ENCODE peak calls at places on chromosomes 2 and 18, in nine cellular contexts. A is GM20000, V is mucosa of descending colon, E is AG04450, P is mammary epithelial cell, Z is ascending aorta, S is OCI-LY7, N is fibroblast of lung, W is Calu3. U is an unnamed sample.

GRCh38 chr2:188645982-188646381 is 328.2 kb upstream of the COL3A1 start:
- DNase-seq in A (no peak), V (no peak), Z (no peak), N (peak), W (no peak), P (no peak), E (no peak), S (no peak), U (no peak)

GRCh38 chr2:132550945-132551344 is 119.1 kb downstream of the LYPD1 start:
- DNase-seq in N (peak), S (no peak), A (no peak), Z (no peak), E (no peak), W (no peak), V (no peak), P (no peak), U (no peak)

GRCh38 chr2:227164745-227165350 is 424 bp downstream of the COL4A3 start:
- DNase-seq in V (peak), Z (no peak), E (no peak), P (no peak), S (peak), A (peak), N (no peak), W (peak), U (no peak)

GRCh38 chr18:22434973-22435608 is 17.4 kb upstream of the CTAGE1 start:
- DNase-seq in A (no peak), V (no peak), P (peak), E (peak), W (no peak), N (peak), S (no peak), Z (no peak), U (peak)

GRCh38 chr2:109432421-109432820 is 181.3 kb downstream of the SEPTIN10 start:
- DNase-seq in E (no peak), S (no peak), N (no peak), Z (no peak), W (no peak), V (no peak), P (no peak), A (no peak), U (no peak)

GRCh38 chr2:107808986-107809385 is 17.7 kb upstream of the RGPD4 start:
- DNase-seq in N (peak), W (peak), E (no peak), A (no peak), S (no peak), Z (peak), V (no peak), P (no peak), U (no peak)

GRCh38 chr2:67394734-67395133 is 2.4 kb upstream of the ETAA1 start:
- DNase-seq in V (no peak), S (no peak), A (no peak), Z (no peak), E (no peak), W (peak), P (peak), N (peak), U (peak)

GRCh38 chr18:74526478-74526877 is 7.8 kb upstream of the CNDP1 start:
- DNase-seq in V (no peak), S (no peak), Z (no peak), W (no peak), P (no peak), A (no peak), N (no peak), E (no peak), U (no peak)

GRCh38 chr2:192645811-192646598 is 451.3 kb upstream of the TMEFF2 start:
- DNase-seq in A (no peak), E (no peak), N (no peak), V (no peak), Z (no peak), W (no peak), P (no peak), S (no peak), U (no peak)

GRCh38 chr2:98601532-98602132 is 6.7 kb downstream of the COA5 start:
- DNase-seq in S (peak), W (peak), N (peak), A (peak), P (peak), Z (no peak), E (no peak), V (no peak), U (no peak)

GRCh38 chr2:98348066-98348561 is 1.9 kb downstream of the CNGA3 start:
- DNase-seq in E (no peak), A (no peak), W (no peak), P (peak), N (no peak), Z (no peak), S (no peak), V (no peak), U (no peak)

GRCh38 chr2:147420947-147421346 is 423.9 kb upstream of the ACVR2A start:
- DNase-seq in W (no peak), A (no peak), E (no peak), S (no peak), V (no peak), Z (no peak), N (no peak), P (no peak), U (no peak)

GRCh38 chr2:232479341-232480200 is 8.1 kb downstream of the ECEL1 start:
- DNase-seq in N (no peak), S (peak), P (no peak), E (no peak), V (no peak), A (no peak), Z (no peak), W (no peak), U (no peak)

GRCh38 chr2:154338359-154338967 is 360.0 kb upstream of the KCNJ3 start:
- DNase-seq in V (no peak), A (no peak), Z (no peak), P (no peak), E (no peak), S (no peak), N (no peak), W (no peak), U (no peak)

GRCh38 chr2:236133410-236134012 is 34.7 kb downstream of the GBX2 start:
- DNase-seq in S (no peak), W (no peak), N (no peak), E (no peak), P (no peak), V (no peak), A (no peak), Z (no peak), U (no peak)

GRCh38 chr18:55586841-55587240 is 1.2 kb downstream of the TCF4 start:
- DNase-seq in A (no peak), N (peak), W (no peak), Z (no peak), V (no peak), P (no peak), E (no peak), S (peak), U (no peak)

GRCh38 chr2:29688429-29688828 is 233.0 kb downstream of the ALK start:
- DNase-seq in W (peak), S (no peak), V (no peak), P (peak), A (no peak), E (no peak), N (no peak), Z (no peak), U (no peak)

GRCh38 chr18:78716581-78716980 is 263.0 kb upstream of the SALL3 start:
- DNase-seq in N (no peak), S (no peak), A (no peak), Z (no peak), E (no peak), V (peak), W (no peak), P (no peak), U (no peak)

GRCh38 chr2:130807659-130808385 is 28.9 kb upstream of the ARHGEF4 start:
- DNase-seq in A (no peak), V (no peak), E (no peak), N (no peak), S (no peak), P (peak), Z (peak), W (no peak), U (no peak)

GRCh38 chr2:605674-606608 is 71.3 kb downstream of the TMEM18 start:
- DNase-seq in W (no peak), V (no peak), N (no peak), E (no peak), Z (no peak), A (no peak), S (no peak), P (no peak), U (no peak)

GRCh38 chr18:56407631-56408030 is 230.8 kb downstream of the TXNL1 start:
- DNase-seq in E (no peak), Z (no peak), P (no peak), S (no peak), W (no peak), V (no peak), N (peak), A (no peak), U (no peak)

GRCh38 chr2:68384485-68385107 is 19.5 kb downstream of the PLEK start:
- DNase-seq in S (no peak), P (peak), A (no peak), Z (no peak), E (no peak), N (no peak), V (no peak), W (no peak), U (no peak)

GRCh38 chr18:79948719-79949411 is 2.6 kb downstream of the SLC66A2 start:
- DNase-seq in P (no peak), A (no peak), W (no peak), S (no peak), V (peak), E (no peak), Z (peak), N (no peak), U (no peak)

GRCh38 chr2:159615936-159616733 is at the start of gene BAZ2B:
- DNase-seq in E (peak), N (peak), Z (peak), A (peak), S (no peak), P (peak), V (peak), W (peak), U (peak)

DNA sequence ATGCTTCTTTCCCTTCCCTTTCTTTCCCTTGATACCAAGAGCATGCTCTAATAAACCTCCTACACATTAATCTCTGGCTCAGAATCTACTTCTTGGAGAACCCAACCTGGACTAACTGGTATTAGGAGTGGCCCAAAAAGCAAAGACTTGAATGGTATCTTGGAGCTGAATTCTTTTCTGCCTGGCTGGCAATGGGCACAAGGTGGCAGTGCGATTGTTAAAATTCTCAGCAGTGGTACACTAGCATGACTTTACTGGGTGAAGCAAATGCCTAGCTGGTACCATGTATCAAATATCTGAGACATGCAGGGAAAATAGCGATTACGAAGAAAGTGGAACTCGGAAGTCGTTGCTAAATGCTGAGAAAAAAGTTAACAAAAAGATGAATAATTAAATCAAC is 376.1 kb downstream of the XIRP2 start:
- DNase-seq in V (no peak), A (no peak), E (no peak), Z (no peak), P (peak), N (no peak), S (no peak), W (peak), U (no peak)
- TF ChIP-seq CTCF in V (peak), A (no peak), E (peak), Z (peak), P (peak), N (peak), S (peak), W (peak), U (no peak)

GRCh38 chr18:10193446-10193845 is 261.0 kb upstream of the APCDD1 start:
- DNase-seq in S (no peak), E (no peak), Z (no peak), N (peak), V (no peak), W (no peak), A (no peak), P (no peak), U (no peak)
- TF ChIP-seq CTCF in S (no peak), E (no peak), Z (no peak), N (no peak), V (no peak), W (no peak), A (no peak), P (no peak), U (no peak)

DNA sequence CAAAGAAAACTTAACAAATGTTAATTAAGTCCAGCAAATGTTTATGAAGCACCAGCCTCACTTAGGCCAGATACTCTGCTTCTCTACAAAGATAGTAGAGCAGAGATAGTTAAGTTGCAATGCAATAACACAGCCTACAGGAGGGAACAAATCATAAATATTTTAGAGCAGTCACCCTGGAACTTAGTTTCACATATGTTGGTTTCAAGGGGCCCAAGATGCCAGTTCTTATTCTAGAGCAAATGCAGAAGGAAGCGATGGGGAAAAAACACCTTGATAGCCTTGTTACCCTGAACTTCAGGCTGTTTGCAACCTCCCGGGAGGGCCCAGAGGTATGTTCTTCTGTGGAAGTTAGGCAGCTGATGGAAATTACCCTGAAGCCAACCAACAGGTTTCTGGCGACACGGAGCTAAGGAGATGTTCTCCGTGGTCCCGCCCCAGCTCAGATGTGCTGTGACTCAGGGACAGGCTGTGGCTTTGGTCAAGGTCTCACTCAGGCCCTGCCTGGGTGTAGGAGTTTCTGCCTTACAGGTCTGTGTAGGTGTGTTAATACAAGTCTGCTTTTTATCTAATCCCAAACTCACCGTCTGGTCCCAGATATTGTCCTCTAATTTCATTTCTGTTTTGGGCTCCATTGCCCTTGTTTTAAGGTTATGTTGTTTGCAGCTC is 3.8 kb downstream of the CTIF start:
- DNase-seq in P (peak), E (no peak), V (no peak), N (no peak), Z (peak), A (no peak), W (peak), S (no peak), U (no peak)
- TF ChIP-seq CTCF in P (no peak), E (no peak), V (no peak), N (no peak), Z (no peak), A (no peak), W (no peak), S (no peak), U (no peak)

GRCh38 chr2:102335871-102336366 is 19.7 kb upstream of the IL18R1 start:
- DNase-seq in A (no peak), S (no peak), P (no peak), E (no peak), Z (no peak), W (no peak), V (no peak), N (no peak), U (no peak)

GRCh38 chr2:102336502-102336945 is 19.1 kb upstream of the IL18R1 start:
- DNase-seq in A (no peak), Z (no peak), N (no peak), P (peak), E (no peak), V (no peak), W (no peak), S (no peak), U (no peak)

GRCh38 chr2:102337012-102337411 is 18.6 kb upstream of the IL18R1 start:
- DNase-seq in Z (no peak), V (no peak), E (no peak), A (no peak), N (no peak), S (no peak), W (no peak), P (no peak), U (no peak)

GRCh38 chr2:102340778-102341177 is 14.8 kb upstream of the IL18R1 start:
- DNase-seq in S (no peak), W (no peak), V (no peak), N (no peak), Z (no peak), A (no peak), E (no peak), P (no peak), U (no peak)

DNA sequence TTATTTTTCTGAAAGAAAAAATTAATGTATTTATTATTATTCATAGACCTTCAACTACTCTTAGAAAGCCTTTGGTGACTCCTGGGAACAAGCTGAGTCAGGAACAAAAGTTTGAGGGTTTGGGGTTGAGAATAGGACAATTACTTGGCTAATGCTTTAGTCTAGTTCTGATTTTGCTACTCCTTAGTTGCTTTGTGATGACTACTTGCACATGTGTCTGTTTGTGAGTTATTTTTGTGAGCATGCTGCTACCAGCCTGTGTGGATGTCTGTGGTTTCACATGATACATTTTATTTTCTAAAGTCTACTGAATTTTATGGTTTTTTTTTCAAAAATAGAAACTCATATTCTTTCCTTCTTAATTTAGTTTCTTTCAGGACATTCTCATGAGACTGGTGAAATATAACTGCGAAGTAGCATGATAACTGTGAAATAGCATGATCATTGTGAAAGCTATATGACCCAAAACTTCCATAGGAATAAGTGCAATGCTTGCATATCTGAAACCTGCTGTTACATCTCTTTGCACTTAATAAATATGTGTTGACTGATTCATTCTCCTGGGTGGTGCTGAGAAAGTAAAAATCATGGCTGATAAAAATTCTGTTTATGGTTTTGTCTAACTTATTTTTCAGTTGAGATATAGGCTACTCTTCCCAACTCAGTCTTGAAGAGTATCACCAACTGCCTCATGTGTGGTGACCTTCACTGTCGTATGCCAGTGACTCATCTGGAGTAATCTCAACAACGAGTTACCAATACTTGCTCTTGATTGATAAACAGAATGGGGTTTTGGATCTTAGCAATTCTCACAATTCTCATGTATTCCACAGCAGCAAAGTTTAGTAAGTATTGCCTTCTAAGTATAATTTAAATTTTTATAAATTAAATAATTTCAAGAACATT is 17.9 kb upstream of the IL18R1 start:
- DNase-seq in W (no peak), A (no peak), N (no peak), S (no peak), V (no peak), Z (no peak), E (no peak), P (peak), U (no peak)
- TF ChIP-seq CTCF in W (no peak), A (no peak), N (no peak), S (no peak), V (no peak), Z (no peak), E (no peak), P (no peak), U (no peak)

GRCh38 chr18:11553098-11553940 is 56.1 kb upstream of the SLC35G4 start:
- DNase-seq in A (peak), S (peak), W (peak), Z (no peak), N (peak), E (peak), V (no peak), P (peak), U (no peak)
- TF ChIP-seq CTCF in A (peak), S (peak), W (peak), Z (peak), N (peak), E (peak), V (peak), P (peak), U (peak)